ENCODE peak calls at places on chromosomes 7 and 10, in seven cellular contexts. N is lower lobe of right lung, J is tibial artery, B is psoas muscle, U is PC-3, A is PC-9, W is ascending aorta. D is an unnamed sample. For H3K9me3, the result is how much of the 10 kb centered on the place peaks cover.

GRCh38 chr10:77983384-77984341 is 45.7 kb downstream of the POLR3A start:
- DNase-seq in U (peak), J (peak), N (no peak), B (no peak), A (no peak), W (no peak), D (no peak)

GRCh38 chr10:47456794-47457527 is 27.0 kb downstream of the ANXA8 start:
- DNase-seq in J (no peak), B (no peak), A (no peak), U (no peak), N (peak), W (no peak), D (no peak)

GRCh38 chr7:106294334-106294733 is 9.6 kb upstream of the NAMPT start:
- DNase-seq in A (no peak), B (no peak), U (no peak), N (no peak), W (no peak), J (no peak), D (no peak)

GRCh38 chr10:91596821-91597396 is 36.0 kb downstream of the PPP1R3C start:
- DNase-seq in N (no peak), B (no peak), U (peak), J (no peak), W (no peak), A (no peak), D (no peak)

GRCh38 chr7:130733866-130734524 is at the start of gene KLF14:
- DNase-seq in B (peak), U (no peak), J (no peak), A (peak), W (no peak), N (no peak), D (no peak)

GRCh38 chr10:119456435-119456810 is 86.1 kb downstream of the RGS10 start:
- DNase-seq in J (no peak), N (peak), W (no peak), A (no peak), U (no peak), B (no peak), D (no peak)

GRCh38 chr10:27805215-27805614 is 59.6 kb upstream of the MKX start:
- DNase-seq in A (no peak), W (no peak), J (no peak), B (no peak), U (no peak), N (no peak), D (no peak)

GRCh38 chr7:138555684-138556083 is 95.6 kb downstream of the TRIM24 start:
- DNase-seq in J (no peak), N (no peak), W (no peak), B (no peak), U (no peak), A (no peak), D (no peak)

GRCh38 chr10:97757471-97757870 is 14.3 kb downstream of the SFRP5 start:
- DNase-seq in W (no peak), J (no peak), U (no peak), N (no peak), B (peak), A (no peak), D (no peak)

GRCh38 chr7:34091330-34091917 is 186.1 kb downstream of the BMPER start:
- DNase-seq in W (no peak), N (no peak), J (no peak), A (no peak), B (no peak), U (peak), D (no peak)

GRCh38 chr10:86798636-86799035 is 42.2 kb downstream of the BMPR1A start:
- DNase-seq in N (no peak), W (no peak), A (no peak), U (no peak), J (no peak), B (no peak), D (no peak)

GRCh38 chr10:110779489-110779888 is 92.2 kb upstream of the PDCD4 start:
- DNase-seq in N (no peak), U (no peak), A (no peak), J (no peak), B (no peak), W (no peak), D (no peak)

GRCh38 chr10:26787362-26787761 is 73.4 kb downstream of the ABI1 start:
- DNase-seq in A (no peak), N (no peak), J (no peak), U (no peak), B (no peak), W (no peak), D (no peak)
- H3K27ac ChIP-seq in A (no peak), N (no peak), J (no peak), U (no peak), B (no peak), W (no peak), D (no peak)

GRCh38 chr10:72981028-72981881 is 26.6 kb upstream of the PLA2G12B start:
- DNase-seq in W (no peak), U (no peak), N (no peak), B (no peak), A (no peak), J (no peak), D (no peak)
- H3K9me3 ChIP-seq in W (under half), U (under half), N (under half), B (under half), A (under half), J (under half), D (under half)

DNA sequence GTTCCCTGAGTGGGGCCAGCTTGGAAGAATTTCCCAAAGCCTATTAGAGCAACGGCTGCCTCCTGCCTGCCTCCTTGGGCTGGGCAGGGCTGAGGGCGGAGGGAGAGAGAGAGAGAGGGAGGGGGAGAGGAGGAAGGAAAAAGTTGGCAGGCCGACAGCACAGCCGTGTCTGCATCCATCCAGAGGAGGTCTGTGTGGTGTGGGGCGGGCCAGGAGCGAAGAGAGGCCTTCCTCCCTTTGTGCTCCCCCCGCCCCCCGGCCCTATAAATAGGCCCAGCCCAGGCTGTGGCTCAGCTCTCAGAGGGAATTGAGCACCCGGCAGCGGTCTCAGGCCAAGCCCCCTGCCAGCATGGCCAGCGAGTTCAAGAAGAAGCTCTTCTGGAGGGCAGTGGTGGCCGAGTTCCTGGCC is at the start of gene AQP1:
- DNase-seq in N (peak), B (peak), A (no peak), W (peak), J (peak), U (no peak), D (no peak)
- H3K27ac ChIP-seq in N (peak), B (peak), A (no peak), W (peak), J (peak), U (no peak), D (peak)

DNA sequence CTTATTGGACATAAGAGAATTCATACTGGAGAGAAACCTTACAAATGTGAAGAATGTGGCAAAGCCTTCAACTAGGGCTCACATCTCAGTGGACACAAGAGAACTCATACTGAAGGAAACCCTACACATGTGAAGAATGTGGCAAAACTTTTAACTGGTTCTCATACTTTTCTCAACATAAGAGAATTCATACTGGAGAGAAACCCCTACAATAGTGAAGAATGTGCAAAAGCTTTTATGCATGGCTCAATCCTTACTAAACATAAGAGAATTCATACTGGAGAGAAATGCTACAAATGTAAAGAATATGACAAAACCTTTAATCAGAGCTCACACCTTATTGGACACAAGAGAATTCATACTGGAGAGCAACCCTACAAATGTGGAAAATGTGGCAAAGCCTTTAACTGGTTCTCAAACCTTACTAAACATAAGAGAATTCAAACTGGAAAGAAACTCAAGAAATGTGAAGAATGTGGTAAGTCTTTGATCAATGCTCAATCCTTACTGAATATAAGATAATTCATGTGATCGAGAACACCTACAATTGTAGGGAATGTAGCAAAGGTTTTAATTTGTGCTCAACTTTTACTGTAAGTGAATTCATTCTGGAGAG is 121.8 kb upstream of the ZNF722 start:
- DNase-seq in A (no peak), N (no peak), U (no peak), W (no peak), B (no peak), J (no peak), D (no peak)
- H3K9me3 ChIP-seq in A (under half), N (half or more), U (half or more), W (half or more), B (half or more), J (under half), D (half or more)

GRCh38 chr7:121081327-121081936 is 92.9 kb downstream of the CPED1 start:
- DNase-seq in N (no peak), W (no peak), J (no peak), B (no peak), U (peak), A (peak), D (no peak)

GRCh38 chr7:121078701-121079227 is 90.3 kb downstream of the CPED1 start:
- DNase-seq in B (no peak), J (no peak), N (no peak), A (no peak), W (no peak), U (no peak), D (no peak)

GRCh38 chr7:121079425-121080169 is 91.1 kb downstream of the CPED1 start:
- DNase-seq in U (peak), J (no peak), N (no peak), A (no peak), B (no peak), W (no peak), D (no peak)

GRCh38 chr7:121080913-121081326 is 92.4 kb downstream of the CPED1 start:
- DNase-seq in N (no peak), B (no peak), A (no peak), J (no peak), U (no peak), W (no peak), D (no peak)

GRCh38 chr7:121080257-121080912 is 91.9 kb downstream of the CPED1 start:
- DNase-seq in W (no peak), U (no peak), N (no peak), J (no peak), A (no peak), B (no peak), D (no peak)
- H3K27ac ChIP-seq in W (no peak), U (no peak), N (no peak), J (peak), A (no peak), B (peak), D (no peak)

DNA sequence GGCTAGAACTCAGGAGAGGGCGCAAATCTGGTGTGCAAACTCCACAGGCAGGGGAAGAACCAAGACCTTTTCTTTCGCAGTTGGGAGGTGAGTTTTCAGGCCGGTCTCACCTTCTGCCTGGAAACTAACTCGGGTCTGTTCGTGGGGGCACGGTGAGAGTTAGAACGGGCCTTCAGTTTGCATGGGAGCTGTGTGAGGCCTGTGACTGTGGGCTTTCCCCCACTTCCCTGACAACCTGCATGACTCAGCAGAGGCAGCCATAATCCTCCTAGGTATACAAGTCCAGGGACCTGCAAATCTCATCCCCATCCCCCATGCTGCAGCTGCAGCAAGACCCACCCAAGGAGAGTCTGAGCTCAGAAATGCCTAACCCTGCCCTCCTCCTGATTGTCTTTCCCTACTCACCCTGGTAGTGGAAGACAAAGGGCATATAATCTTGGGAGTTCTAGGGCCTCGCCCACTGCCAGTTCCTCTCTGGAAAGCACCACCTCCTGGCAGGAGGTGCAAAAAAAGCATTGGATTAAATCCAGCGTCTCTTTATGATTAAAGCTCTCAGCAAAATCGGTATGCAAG is 194.9 kb upstream of the ETV1 start:
- DNase-seq in A (peak), W (no peak), B (no peak), N (no peak), J (no peak), U (peak), D (no peak)
- H3K9me3 ChIP-seq in A (under half), W (under half), B (under half), N (under half), J (under half), U (under half), D (under half)

D was measured in suprapubic skin.